ENCODE peak calls at places on chromosome 18, in six cellular contexts. T is gastrocnemius medialis, H is type B pancreatic cell, K is NCI-H460, Y is DMS153, X is Kasumi-1. D is an unnamed sample.

GRCh38 chr18:47997338-47997780 is 66.9 kb upstream of the SMAD2 start:
- DNase-seq in H (no peak), T (no peak), Y (no peak), K (no peak), X (no peak), D (no peak)

GRCh38 chr18:59484796-59485328 is 125.8 kb upstream of the LMAN1 start:
- DNase-seq in T (no peak), H (no peak), X (no peak), Y (no peak), K (no peak), D (no peak)

GRCh38 chr18:56447972-56448371 is 190.4 kb downstream of the TXNL1 start:
- DNase-seq in X (no peak), K (no peak), H (no peak), T (no peak), Y (no peak), D (no peak)

GRCh38 chr18:34709104-34709503 is 994 bp upstream of the DTNA start:
- DNase-seq in K (peak; percentile 62), Y (no peak), T (no peak), H (no peak), X (no peak), D (no peak)

GRCh38 chr18:49019446-49020045 is 68.8 kb upstream of the SMAD7 start:
- DNase-seq in Y (no peak), X (no peak), K (no peak), T (no peak), H (peak; percentile 37), D (no peak)

GRCh38 chr18:48792141-48792540 is 158.6 kb downstream of the SMAD7 start:
- DNase-seq in T (no peak), Y (no peak), K (no peak), X (no peak), H (no peak), D (no peak)

GRCh38 chr18:10252952-10253680 is 201.3 kb upstream of the APCDD1 start:
- DNase-seq in Y (no peak), H (no peak), T (no peak), K (no peak), X (no peak), D (peak; percentile 10)

GRCh38 chr18:62637807-62638687 is 77.3 kb upstream of the PHLPP1 start:
- DNase-seq in Y (no peak), H (no peak), X (peak; percentile 71), K (peak; percentile 22), T (no peak), D (peak; percentile 14)

GRCh38 chr18:44823286-44823685 is 142.6 kb downstream of the SETBP1 start:
- DNase-seq in T (no peak), X (no peak), K (no peak), Y (peak; percentile 22), H (no peak), D (no peak)

GRCh38 chr18:74249181-74249968 is 42.4 kb downstream of the CYB5A start:
- DNase-seq in K (peak; percentile 54), T (no peak), Y (no peak), H (no peak), X (no peak), D (no peak)

GRCh38 chr18:32301976-32302743 is 112.3 kb downstream of the MEP1B start:
- DNase-seq in K (peak; percentile 30), H (no peak), T (peak; percentile 22), Y (no peak), X (no peak), D (no peak)

GRCh38 chr18:64436111-64436510 is 287.2 kb upstream of the LINC00305 start:
- DNase-seq in X (peak; percentile 78), H (no peak), Y (no peak), T (no peak), K (no peak), D (no peak)

GRCh38 chr18:10131036-10131774 is 217.4 kb downstream of the VAPA start:
- DNase-seq in X (no peak), H (no peak), K (no peak), T (no peak), Y (no peak), D (no peak)

GRCh38 chr18:24503182-24503581 is 42.7 kb downstream of the HRH4 start:
- DNase-seq in H (no peak), T (no peak), X (no peak), Y (no peak), K (no peak), D (no peak)

GRCh38 chr18:12554796-12555388 is 103.0 kb downstream of the SPIRE1 start:
- DNase-seq in Y (no peak), H (no peak), K (no peak), X (no peak), T (no peak), D (no peak)

GRCh38 chr18:28831476-28831875 is 654.5 kb upstream of the CDH2 start:
- DNase-seq in Y (no peak), T (no peak), X (no peak), K (no peak), H (no peak), D (no peak)

GRCh38 chr18:31399336-31400032 is 22.9 kb downstream of the DSG4 start:
- DNase-seq in T (no peak), H (no peak), K (no peak), Y (no peak), X (peak; percentile 86), D (no peak)

GRCh38 chr18:48356151-48356745 is 52.9 kb downstream of the ZBTB7C start:
- DNase-seq in X (no peak), T (no peak), H (peak; percentile 18), Y (no peak), K (no peak), D (no peak)

GRCh38 chr18:69958422-69958821 is 10.7 kb upstream of the CD226 start:
- DNase-seq in X (no peak), K (no peak), H (no peak), Y (no peak), T (no peak), D (no peak)

GRCh38 chr18:41371718-41372117 is 583.3 kb upstream of the PIK3C3 start:
- DNase-seq in Y (peak; percentile 26), X (no peak), H (no peak), K (no peak), T (no peak), D (peak; percentile 60)

GRCh38 chr18:79753391-79753851 is 44.3 kb upstream of the KCNG2 start:
- DNase-seq in X (no peak), T (no peak), H (no peak), K (no peak), Y (no peak), D (no peak)

GRCh38 chr18:47826157-47827074 is 104.0 kb downstream of the SMAD2 start:
- DNase-seq in T (no peak), X (no peak), K (no peak), Y (no peak), H (no peak), D (no peak)

GRCh38 chr18:7877609-7878008 is 310.5 kb downstream of the PTPRM start:
- DNase-seq in Y (no peak), X (no peak), T (no peak), K (no peak), H (no peak), D (no peak)

GRCh38 chr18:56388571-56388970 is 249.8 kb downstream of the TXNL1 start:
- DNase-seq in T (no peak), X (no peak), K (no peak), Y (no peak), H (no peak), D (no peak)

GRCh38 chr18:74551936-74552555 is 17.7 kb downstream of the CNDP1 start:
- DNase-seq in H (peak; percentile 82), Y (peak; percentile 66), X (peak; percentile 89), T (peak; percentile 40), K (peak; percentile 70), D (peak; percentile 77)

GRCh38 chr18:13159579-13159978 is 59.0 kb upstream of the LDLRAD4 start:
- DNase-seq in T (no peak), K (peak; percentile 52), Y (no peak), H (no peak), X (peak; percentile 58), D (peak; percentile 17)

GRCh38 chr18:69689081-69689759 is 258.5 kb downstream of the CD226 start:
- DNase-seq in K (no peak), T (no peak), Y (no peak), H (no peak), X (no peak), D (no peak)

GRCh38 chr18:74261053-74261452 is 30.7 kb downstream of the CYB5A start:
- DNase-seq in T (no peak), K (no peak), H (no peak), X (no peak), Y (no peak), D (no peak)

GRCh38 chr18:44896817-44897216 is 216.1 kb downstream of the SETBP1 start:
- DNase-seq in T (no peak), Y (peak; percentile 90), H (no peak), K (no peak), X (no peak), D (peak; percentile 84)

D was measured in NCI-H774.